ENCODE peak calls at places on chromosomes 12 and 14, in four cellular contexts. One of them, this sample, is unnamed.

GRCh38 chr14:58789106-58789505 is 151.3 kb downstream of the DACT1 start:
- DNase-seq in K562: no peak
- DNase-seq in H1: no peak
- DNase-seq in SK-N-SH: no peak
- DNase-seq in this sample: no peak

GRCh38 chr12:120903382-120903817 is 758 bp downstream of the SPPL3 start:
- DNase-seq in K562: peak; percentile 75
- DNase-seq in H1: no peak
- DNase-seq in SK-N-SH: peak; percentile 81
- DNase-seq in this sample: peak; percentile 35

GRCh38 chr12:52038447-52038846 is 12.8 kb upstream of the NR4A1 start:
- DNase-seq in K562: no peak
- DNase-seq in H1: no peak
- DNase-seq in SK-N-SH: no peak
- DNase-seq in this sample: no peak

GRCh38 chr12:83365317-83365716 is 678.6 kb downstream of the TMTC2 start:
- DNase-seq in K562: no peak
- DNase-seq in H1: no peak
- DNase-seq in SK-N-SH: no peak
- DNase-seq in this sample: no peak

GRCh38 chr12:109797905-109798669 is 35.1 kb downstream of the TRPV4 start:
- DNase-seq in K562: peak; percentile 56
- DNase-seq in H1: no peak
- DNase-seq in SK-N-SH: peak; percentile 56
- DNase-seq in this sample: peak; percentile 66

GRCh38 chr12:89051065-89051677 is 301.1 kb downstream of the DUSP6 start:
- DNase-seq in K562: peak; percentile 53
- DNase-seq in H1: no peak
- DNase-seq in SK-N-SH: peak; percentile 61
- DNase-seq in this sample: no peak

GRCh38 chr14:25953532-25954144 is 644.2 kb downstream of the NOVA1 start:
- DNase-seq in K562: no peak
- DNase-seq in H1: no peak
- DNase-seq in SK-N-SH: no peak
- DNase-seq in this sample: no peak

GRCh38 chr14:72801841-72802587 is 91.9 kb downstream of the DPF3 start:
- DNase-seq in K562: no peak
- DNase-seq in H1: no peak
- DNase-seq in SK-N-SH: no peak
- DNase-seq in this sample: no peak

GRCh38 chr12:130847097-130847496 is 8.0 kb upstream of the STX2 start:
- DNase-seq in K562: no peak
- DNase-seq in H1: no peak
- DNase-seq in SK-N-SH: no peak
- DNase-seq in this sample: no peak

GRCh38 chr12:121816925-121817647 is 13.3 kb downstream of the SETD1B start:
- DNase-seq in K562: no peak
- DNase-seq in H1: no peak
- DNase-seq in SK-N-SH: no peak
- DNase-seq in this sample: no peak

GRCh38 chr12:75982974-75983660 is 48.5 kb downstream of the PHLDA1 start:
- DNase-seq in K562: no peak
- DNase-seq in H1: no peak
- DNase-seq in SK-N-SH: no peak
- DNase-seq in this sample: no peak

DNA sequence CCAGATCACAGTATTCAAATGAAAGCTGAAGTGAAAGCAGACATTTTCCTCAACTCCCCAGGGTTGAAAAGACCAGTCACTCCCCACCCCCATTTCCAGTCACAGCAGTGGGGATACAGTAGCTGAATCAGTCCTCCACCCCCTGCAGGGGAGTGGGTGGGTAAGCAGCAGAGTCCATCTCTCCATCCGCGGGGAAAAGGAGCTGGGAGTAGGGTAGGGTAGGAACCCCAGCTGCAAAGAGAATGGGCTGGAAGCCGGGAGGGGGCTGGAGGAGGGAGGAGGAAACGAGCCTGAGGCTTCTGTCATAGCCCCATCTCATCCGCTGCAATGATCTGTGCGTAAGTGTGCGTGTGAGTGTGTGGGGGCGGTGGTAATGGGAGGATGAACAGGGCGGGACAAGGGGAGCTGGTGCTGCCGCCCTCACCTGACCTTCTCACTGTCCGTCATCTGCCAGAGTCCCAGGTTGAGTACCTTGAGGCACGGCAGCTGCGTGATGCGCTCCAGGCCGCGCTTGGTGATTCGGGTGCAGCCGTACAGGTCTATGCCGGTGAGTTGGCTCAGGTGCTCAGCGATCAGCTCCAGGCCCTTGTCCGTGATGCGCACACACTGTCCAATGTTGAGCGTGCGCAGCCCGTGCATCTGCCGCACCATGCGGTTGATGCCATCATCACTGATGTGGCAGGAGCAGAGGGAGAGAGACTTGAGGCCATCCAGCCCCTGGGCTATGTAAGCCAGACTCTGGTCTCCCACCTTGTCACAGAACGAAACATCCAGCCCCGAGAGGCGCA is 1.7 kb downstream of the FBXL14 start:
- DNase-seq in K562: peak; percentile 37
- DNase-seq in H1: no peak
- DNase-seq in SK-N-SH: peak; percentile 66
- DNase-seq in this sample: peak; percentile 57
- TF ChIP-seq TEAD4 in K562: no peak
- TF ChIP-seq TEAD4 in H1: no peak
- TF ChIP-seq TEAD4 in SK-N-SH: no peak
- TF ChIP-seq TEAD4 in this sample: no peak

GRCh38 chr12:25744334-25744733 is 191.3 kb upstream of the LMNTD1 start:
- DNase-seq in K562: no peak
- DNase-seq in H1: no peak
- DNase-seq in SK-N-SH: no peak
- DNase-seq in this sample: no peak

GRCh38 chr12:25741917-25742316 is 188.8 kb upstream of the LMNTD1 start:
- DNase-seq in K562: no peak
- DNase-seq in H1: no peak
- DNase-seq in SK-N-SH: no peak
- DNase-seq in this sample: no peak

GRCh38 chr12:25745281-25745680 is 192.2 kb upstream of the LMNTD1 start:
- DNase-seq in K562: no peak
- DNase-seq in H1: no peak
- DNase-seq in SK-N-SH: no peak
- DNase-seq in this sample: no peak

GRCh38 chr12:25743679-25744078 is 190.6 kb upstream of the LMNTD1 start:
- DNase-seq in K562: no peak
- DNase-seq in H1: no peak
- DNase-seq in SK-N-SH: no peak
- DNase-seq in this sample: no peak

DNA sequence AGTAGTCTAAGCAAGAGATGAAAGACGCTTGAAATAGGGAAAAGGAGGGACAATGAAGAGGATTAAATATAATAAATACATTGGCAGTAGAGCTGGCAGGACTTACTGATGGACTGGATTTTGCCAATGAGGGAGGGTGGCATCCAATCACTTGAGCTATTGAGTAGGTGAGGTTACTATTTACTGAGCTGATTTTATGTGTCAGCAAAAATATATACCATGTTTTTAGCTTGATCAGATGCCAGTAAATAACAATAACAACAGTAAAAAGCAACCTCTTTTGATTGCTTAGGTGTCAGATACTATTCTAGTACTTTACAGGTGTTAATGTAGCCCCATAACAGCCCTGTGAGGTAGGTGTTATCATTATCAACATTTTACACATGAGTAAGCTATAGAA is 187.5 kb upstream of the LMNTD1 start:
- DNase-seq in K562: no peak
- DNase-seq in H1: no peak
- DNase-seq in SK-N-SH: no peak
- DNase-seq in this sample: no peak
- TF ChIP-seq TEAD4 in K562: no peak
- TF ChIP-seq TEAD4 in H1: no peak
- TF ChIP-seq TEAD4 in SK-N-SH: no peak
- TF ChIP-seq TEAD4 in this sample: no peak

DNA sequence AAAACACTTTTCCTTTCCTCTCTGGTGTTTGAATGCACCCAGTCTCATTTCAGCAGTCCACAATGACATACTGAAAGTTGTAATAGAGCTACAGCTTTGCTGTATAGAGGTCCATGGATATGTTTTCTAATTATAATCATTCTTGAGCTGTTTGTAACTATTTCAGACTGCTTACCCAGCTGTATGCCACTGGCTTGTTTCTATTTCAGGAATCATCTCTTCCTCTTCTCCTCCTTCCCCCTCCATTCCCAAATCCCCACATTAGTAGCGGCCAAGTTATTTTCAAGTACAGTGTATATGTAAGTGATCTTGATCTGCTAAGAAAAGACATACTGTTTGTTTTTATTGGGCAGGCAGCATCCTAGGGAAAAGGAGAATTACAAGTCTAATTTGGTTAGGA is 775.0 kb downstream of the DIO2 start:
- DNase-seq in K562: no peak
- DNase-seq in H1: no peak
- DNase-seq in SK-N-SH: no peak
- DNase-seq in this sample: no peak
- TF ChIP-seq TEAD4 in K562: no peak
- TF ChIP-seq TEAD4 in H1: no peak
- TF ChIP-seq TEAD4 in SK-N-SH: no peak
- TF ChIP-seq TEAD4 in this sample: no peak

GRCh38 chr12:124011435-124012124 is 38.6 kb downstream of the ZNF664 start:
- DNase-seq in K562: no peak
- DNase-seq in H1: no peak
- DNase-seq in SK-N-SH: no peak
- DNase-seq in this sample: no peak

GRCh38 chr12:124007810-124008570 is 35.0 kb downstream of the ZNF664 start:
- DNase-seq in K562: no peak
- DNase-seq in H1: no peak
- DNase-seq in SK-N-SH: no peak
- DNase-seq in this sample: no peak

GRCh38 chr12:124010687-124011086 is 37.7 kb downstream of the ZNF664 start:
- DNase-seq in K562: no peak
- DNase-seq in H1: no peak
- DNase-seq in SK-N-SH: no peak
- DNase-seq in this sample: no peak

GRCh38 chr12:124008629-124009028 is 35.6 kb downstream of the ZNF664 start:
- DNase-seq in K562: no peak
- DNase-seq in H1: no peak
- DNase-seq in SK-N-SH: no peak
- DNase-seq in this sample: no peak

DNA sequence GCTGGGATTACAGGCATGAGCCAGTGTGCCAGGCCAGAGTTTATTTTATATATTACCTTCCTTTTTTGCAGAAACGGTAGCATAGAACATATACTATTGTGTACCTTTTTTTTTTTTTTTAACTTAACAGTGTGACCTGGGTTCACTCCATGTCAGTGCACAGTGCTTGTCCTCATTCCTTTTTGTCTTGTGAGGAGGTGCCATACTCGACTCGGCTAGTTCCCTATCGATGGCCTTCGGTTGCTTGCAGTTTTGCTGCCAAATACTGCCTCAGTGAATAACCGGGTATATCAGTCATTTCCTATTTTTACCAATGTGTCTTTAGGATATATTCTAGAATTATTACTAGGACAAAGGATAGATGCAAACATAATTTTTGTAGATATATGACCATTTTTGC is 36.8 kb downstream of the ZNF664 start:
- DNase-seq in K562: no peak
- DNase-seq in H1: no peak
- DNase-seq in SK-N-SH: no peak
- DNase-seq in this sample: no peak
- TF ChIP-seq TEAD4 in K562: no peak
- TF ChIP-seq TEAD4 in H1: no peak
- TF ChIP-seq TEAD4 in SK-N-SH: no peak
- TF ChIP-seq TEAD4 in this sample: no peak

DNA sequence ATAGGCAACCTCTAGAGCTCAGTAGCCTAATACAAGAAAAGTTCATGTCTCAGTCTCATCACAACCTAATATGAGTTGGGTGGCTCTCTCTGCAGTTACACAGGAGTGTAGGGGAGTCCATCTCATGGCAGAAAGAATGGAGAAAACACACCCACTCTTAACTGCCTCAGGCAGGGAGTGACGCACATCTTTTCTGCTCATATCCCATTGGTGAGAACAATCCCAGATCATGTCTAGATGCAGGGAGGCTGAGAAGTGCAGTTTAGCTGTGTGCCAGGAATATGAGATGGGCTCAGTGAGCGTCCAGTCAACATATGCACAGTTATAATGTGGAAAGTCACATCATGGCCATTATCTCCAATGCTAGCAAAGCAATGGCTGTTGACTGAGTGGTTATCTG is 59.3 kb upstream of the KCNA5 start:
- DNase-seq in K562: no peak
- DNase-seq in H1: no peak
- DNase-seq in SK-N-SH: no peak
- DNase-seq in this sample: no peak
- TF ChIP-seq TEAD4 in K562: no peak
- TF ChIP-seq TEAD4 in H1: no peak
- TF ChIP-seq TEAD4 in SK-N-SH: no peak
- TF ChIP-seq TEAD4 in this sample: no peak

DNA sequence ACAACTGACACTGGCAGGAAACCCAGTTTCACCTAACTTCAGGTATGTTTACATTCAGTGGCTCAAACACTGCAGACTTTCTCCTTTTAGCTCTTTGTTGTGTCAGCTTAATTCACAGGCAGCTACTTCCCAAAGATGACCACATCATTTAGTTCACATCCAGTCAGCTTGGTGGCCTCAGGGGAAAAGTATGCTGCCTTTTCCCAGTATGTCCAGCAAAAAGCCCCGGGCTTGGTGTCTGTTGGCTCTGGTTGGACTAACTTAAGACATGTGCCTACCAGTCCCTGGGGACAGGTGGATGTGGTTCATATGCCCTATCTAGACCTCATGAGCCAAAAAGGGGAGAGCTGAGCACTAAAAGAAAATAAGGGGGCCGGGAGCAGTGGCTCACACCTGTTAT is 56.4 kb downstream of the GOLGA5 start:
- DNase-seq in K562: no peak
- DNase-seq in H1: no peak
- DNase-seq in SK-N-SH: no peak
- DNase-seq in this sample: no peak
- TF ChIP-seq TEAD4 in K562: no peak
- TF ChIP-seq TEAD4 in H1: no peak
- TF ChIP-seq TEAD4 in SK-N-SH: no peak
- TF ChIP-seq TEAD4 in this sample: no peak

This sample was measured in WTC11.